ENCODE peak calls at places on chromosomes 6 and 20, in ten cellular contexts. D is MM.1S, Z is stomach, B is adrenal gland, X is choroid plexus epithelial cell, G is coronary artery, J is upper lobe of right lung, K is fibroblast of lung, M is cardiac muscle cell, Q is A549. I is an unnamed sample.

GRCh38 chr6:160510199-160510598 is 153.9 kb downstream of the LPA start:
- DNase-seq in G (no peak), D (no peak), Z (no peak), M (peak), Q (no peak), J (no peak), K (peak), B (no peak), X (peak), I (no peak)

GRCh38 chr6:99393366-99393697 is 663 bp downstream of the COQ3 start:
- DNase-seq in M (no peak), Z (no peak), K (no peak), D (no peak), Q (no peak), J (no peak), G (no peak), B (no peak), X (peak), I (no peak)

GRCh38 chr6:169250660-169251059 is 3.0 kb downstream of the THBS2 start:
- DNase-seq in Z (peak), M (peak), D (no peak), K (peak), X (peak), Q (peak), J (no peak), G (peak), B (peak), I (no peak)

GRCh38 chr6:149895702-149896310 is 2.1 kb downstream of the RAET1E start:
- DNase-seq in Q (peak), X (peak), K (peak), J (no peak), D (no peak), Z (no peak), G (no peak), B (peak), M (peak), I (no peak)

GRCh38 chr6:15674690-15675386 is 12.0 kb upstream of the DTNBP1 start:
- DNase-seq in D (peak), K (no peak), B (no peak), Q (no peak), X (no peak), J (no peak), M (no peak), G (no peak), Z (no peak), I (peak)

GRCh38 chr20:40754372-40754943 is 65.4 kb upstream of the MAFB start:
- DNase-seq in Z (no peak), M (peak), K (peak), D (no peak), Q (no peak), X (no peak), G (no peak), J (no peak), B (peak), I (no peak)

GRCh38 chr6:42428326-42429041 is 23.2 kb downstream of the TRERF1 start:
- DNase-seq in J (no peak), G (no peak), M (peak), B (peak), Z (no peak), D (no peak), K (peak), X (no peak), Q (no peak), I (no peak)

GRCh38 chr6:121849477-121849876 is 414.0 kb downstream of the GJA1 start:
- DNase-seq in Z (peak), Q (peak), K (peak), X (peak), B (peak), J (no peak), D (peak), M (peak), G (no peak), I (peak)

GRCh38 chr6:158253248-158253647 is 59.0 kb upstream of the TULP4 start:
- DNase-seq in X (no peak), M (no peak), Z (no peak), B (no peak), J (no peak), Q (no peak), G (no peak), D (no peak), K (no peak), I (peak)

GRCh38 chr6:38773338-38773737 is 58.2 kb downstream of the DNAH8 start:
- DNase-seq in D (peak), X (no peak), Q (no peak), Z (no peak), M (peak), J (no peak), K (no peak), G (no peak), B (peak), I (peak)

GRCh38 chr6:16511723-16512584 is 249.3 kb downstream of the ATXN1 start:
- DNase-seq in Z (peak), G (no peak), J (no peak), Q (no peak), B (no peak), M (no peak), D (peak), X (no peak), K (no peak), I (no peak)

GRCh38 chr6:106702451-106703110 is 73.2 kb downstream of the QRSL1 start:
- DNase-seq in Z (peak), X (no peak), K (no peak), Q (no peak), J (no peak), B (no peak), M (no peak), D (no peak), G (no peak), I (no peak)

GRCh38 chr6:70277480-70277879 is 25.4 kb downstream of the COL9A1 start:
- DNase-seq in D (no peak), M (peak), K (peak), Q (no peak), G (no peak), X (peak), Z (no peak), J (no peak), B (no peak), I (no peak)

GRCh38 chr6:61809004-61809595 is 476.9 kb downstream of the KHDRBS2 start:
- DNase-seq in M (peak), X (peak), Z (no peak), J (no peak), Q (peak), B (no peak), G (no peak), D (peak), K (peak), I (no peak)

GRCh38 chr6:36998723-36999466 is 6.6 kb upstream of the FGD2 start:
- DNase-seq in J (no peak), Q (no peak), M (no peak), K (no peak), G (no peak), Z (no peak), D (no peak), X (no peak), B (no peak), I (no peak)

GRCh38 chr6:14852375-14852774 is 393.5 kb upstream of the JARID2 start:
- DNase-seq in X (no peak), B (no peak), Z (no peak), M (no peak), D (no peak), Q (no peak), G (no peak), K (no peak), J (no peak), I (no peak)

GRCh38 chr6:22433745-22434144 is 135.6 kb upstream of the HDGFL1 start:
- DNase-seq in Z (no peak), M (no peak), D (no peak), K (no peak), G (no peak), Q (no peak), X (no peak), B (no peak), J (no peak), I (no peak)

GRCh38 chr6:52641826-52642225 is 29.1 kb upstream of the TMEM14A start:
- DNase-seq in Z (no peak), D (no peak), K (no peak), M (peak), J (no peak), G (no peak), B (no peak), X (no peak), Q (no peak), I (peak)

GRCh38 chr6:1987640-1988039 is 257.8 kb downstream of the GMDS start:
- DNase-seq in G (no peak), Z (no peak), Q (no peak), B (no peak), D (no peak), X (peak), J (no peak), K (peak), M (peak), I (no peak)

GRCh38 chr20:2797136-2797983 is 3.1 kb downstream of the CPXM1 start:
- DNase-seq in K (no peak), X (no peak), G (peak), D (no peak), Z (no peak), Q (no peak), J (no peak), B (no peak), M (no peak), I (no peak)

GRCh38 chr20:2799271-2799670 is 1.2 kb downstream of the CPXM1 start:
- DNase-seq in M (no peak), D (no peak), K (no peak), X (no peak), Z (no peak), J (no peak), G (peak), Q (no peak), B (no peak), I (no peak)

GRCh38 chr20:2799688-2800589 is 488 bp downstream of the CPXM1 start:
- DNase-seq in X (no peak), Q (no peak), B (no peak), G (peak), K (peak), J (no peak), M (peak), D (no peak), Z (no peak), I (peak)

GRCh38 chr20:2798095-2798805 is 2.2 kb downstream of the CPXM1 start:
- DNase-seq in J (no peak), G (peak), Q (no peak), X (no peak), M (no peak), D (no peak), Z (no peak), K (no peak), B (no peak), I (no peak)

GRCh38 chr20:2798814-2799213 is 1.6 kb downstream of the CPXM1 start:
- DNase-seq in M (peak), D (no peak), Z (no peak), Q (no peak), K (no peak), J (no peak), X (peak), B (no peak), G (no peak), I (no peak)
- H3K4me3 ChIP-seq in M (no peak), D (no peak), Z (no peak), Q (no peak), K (no peak), J (no peak), X (no peak), B (no peak), G (no peak), I (no peak)

DNA sequence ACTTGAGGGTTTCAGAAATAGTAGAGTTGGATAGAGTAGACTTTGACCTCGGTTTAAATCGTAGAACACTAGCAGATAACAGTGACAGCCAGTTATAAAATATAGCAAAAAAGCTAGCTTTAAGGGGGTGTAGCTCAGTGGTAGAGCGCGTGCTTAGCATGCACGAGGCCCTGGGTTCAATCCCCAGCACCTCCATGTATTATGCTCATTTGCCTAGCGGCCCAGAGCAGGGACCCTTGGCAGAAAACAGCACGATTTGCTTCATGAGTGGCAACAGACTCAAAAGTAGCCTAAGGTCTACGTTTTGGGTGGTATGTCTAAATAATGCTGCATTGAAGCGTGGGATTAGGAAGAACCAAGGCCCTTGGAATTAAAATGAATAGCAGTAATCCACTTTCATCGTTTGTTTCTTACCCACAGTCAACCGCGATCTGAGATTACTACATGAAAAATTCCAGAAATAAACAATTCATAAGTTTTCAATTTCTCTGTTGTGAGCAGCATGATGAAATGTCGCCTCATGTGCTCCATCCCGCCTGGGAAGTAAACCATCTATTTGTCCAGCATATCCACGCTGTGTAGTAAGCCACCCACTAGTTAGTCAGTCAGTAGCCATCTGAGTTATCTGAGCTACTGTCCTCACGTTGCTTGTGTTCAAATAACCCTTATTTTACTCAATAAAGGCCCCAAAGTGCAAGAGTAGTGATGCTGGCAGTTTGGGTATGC is 184.9 kb downstream of the GPX5 start:
- DNase-seq in Q (peak), G (no peak), Z (no peak), B (no peak), K (peak), J (no peak), D (no peak), M (peak), X (peak), I (no peak)
- H3K4me3 ChIP-seq in Q (peak), G (no peak), Z (no peak), B (no peak), K (no peak), J (no peak), D (no peak), M (no peak), X (no peak), I (no peak)

DNA sequence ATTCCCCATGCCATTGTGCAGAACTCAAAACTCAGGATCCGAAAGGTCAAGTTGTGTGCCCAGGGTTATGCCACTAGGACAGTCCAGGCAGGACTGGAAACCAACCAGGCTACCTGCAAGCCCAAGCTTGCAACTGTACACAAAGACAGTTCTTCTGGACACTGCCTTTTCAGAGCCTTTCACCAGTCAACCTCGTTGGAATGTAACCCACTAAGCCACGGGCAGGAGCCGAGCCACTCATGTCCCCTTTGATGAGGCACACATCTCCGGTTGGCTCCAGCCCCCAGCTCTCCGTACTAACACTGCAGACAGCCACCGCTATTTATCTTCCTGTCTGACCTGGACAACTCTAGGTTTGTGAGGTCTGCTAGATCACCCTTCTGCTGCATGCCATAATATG is 62.5 kb downstream of the BMP7 start:
- DNase-seq in Q (no peak), J (no peak), M (no peak), B (no peak), G (no peak), Z (no peak), X (no peak), D (no peak), K (no peak), I (no peak)
- H3K4me3 ChIP-seq in Q (no peak), J (no peak), M (no peak), B (no peak), G (no peak), Z (no peak), X (no peak), D (no peak), K (no peak), I (no peak)

DNA sequence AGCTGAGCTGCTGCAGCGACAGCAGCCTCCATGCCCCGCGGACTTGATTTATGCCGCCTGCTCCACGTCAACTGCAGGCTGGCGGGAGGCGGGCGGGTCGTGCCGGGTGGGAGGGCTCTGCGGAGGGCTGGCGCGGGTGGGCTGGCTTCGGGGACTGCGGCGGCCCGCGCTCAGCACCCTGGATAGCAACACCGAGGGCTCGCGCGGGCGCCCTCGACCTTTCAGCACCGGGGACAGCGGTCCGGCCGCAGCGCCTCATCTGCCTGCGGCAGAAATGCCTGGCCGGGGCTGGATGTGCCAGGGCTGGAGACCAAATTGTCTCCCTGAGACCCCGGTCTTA is 792 bp downstream of the SNAP25 start:
- DNase-seq in D (peak), B (peak), M (peak), X (peak), K (peak), G (peak), Z (peak), Q (peak), J (peak), I (peak)
- H3K4me3 ChIP-seq in D (no peak), B (peak), M (peak), X (peak), K (peak), G (peak), Z (peak), Q (peak), J (peak), I (peak)

DNA sequence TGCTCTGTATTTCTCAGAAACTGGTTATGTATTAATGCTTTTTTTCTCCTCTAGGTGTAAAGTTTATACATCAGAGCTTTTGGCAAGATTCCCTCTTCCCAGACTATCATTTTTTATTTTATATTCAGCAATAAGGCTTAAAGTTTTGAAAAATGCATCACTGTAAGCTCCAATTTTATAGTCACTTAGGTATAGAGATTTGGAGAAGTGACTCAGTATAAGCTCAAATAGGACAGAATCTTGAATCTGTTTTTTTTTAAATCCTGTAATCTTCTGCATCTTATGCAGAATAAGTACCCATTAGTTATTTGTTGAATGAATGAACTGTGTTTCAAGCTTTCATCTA is 1.0 kb downstream of the NCOA7 start:
- DNase-seq in J (no peak), M (no peak), G (no peak), D (no peak), K (no peak), X (no peak), Q (no peak), B (no peak), Z (no peak), I (no peak)
- H3K4me3 ChIP-seq in J (peak), M (peak), G (peak), D (peak), K (peak), X (peak), Q (peak), B (peak), Z (peak), I (no peak)

GRCh38 chr20:64057628-64058498 is 5.1 kb upstream of the TCEA2 start:
- DNase-seq in Z (peak), D (peak), M (peak), K (peak), Q (peak), J (peak), G (no peak), X (peak), B (peak), I (peak)
- H3K4me3 ChIP-seq in Z (peak), D (no peak), M (no peak), K (no peak), Q (no peak), J (peak), G (peak), X (no peak), B (no peak), I (no peak)

GRCh38 chr6:132400641-132401119 is 595 bp downstream of the MOXD1 start:
- DNase-seq in M (no peak), K (no peak), Q (no peak), B (no peak), D (no peak), Z (no peak), G (no peak), J (no peak), X (no peak), I (no peak)
- H3K4me3 ChIP-seq in M (peak), K (peak), Q (peak), B (peak), D (peak), Z (peak), G (peak), J (peak), X (peak), I (peak)

GRCh38 chr6:110935171-110935570 is 23.3 kb upstream of the GTF3C6 start:
- DNase-seq in M (no peak), Z (no peak), D (no peak), K (no peak), X (no peak), J (no peak), Q (no peak), B (no peak), G (no peak), I (no peak)

GRCh38 chr6:110933913-110934312 is 24.6 kb upstream of the GTF3C6 start:
- DNase-seq in K (no peak), G (no peak), Z (no peak), M (no peak), Q (no peak), D (no peak), B (no peak), J (no peak), X (no peak), I (no peak)

GRCh38 chr6:110938176-110938575 is 20.3 kb upstream of the GTF3C6 start:
- DNase-seq in Z (no peak), D (no peak), J (no peak), K (no peak), G (no peak), Q (no peak), X (no peak), B (no peak), M (no peak), I (no peak)

GRCh38 chr6:110930795-110931194 is 27.7 kb upstream of the GTF3C6 start:
- DNase-seq in X (no peak), K (no peak), G (no peak), Q (no peak), D (no peak), J (no peak), Z (no peak), M (no peak), B (no peak), I (no peak)

GRCh38 chr6:110934499-110934898 is 24.0 kb upstream of the GTF3C6 start:
- DNase-seq in G (no peak), B (no peak), D (no peak), M (no peak), X (no peak), Z (no peak), K (no peak), Q (no peak), J (no peak), I (no peak)
- H3K4me3 ChIP-seq in G (no peak), B (no peak), D (no peak), M (no peak), X (no peak), Z (no peak), K (no peak), Q (no peak), J (no peak), I (no peak)

GRCh38 chr6:47221565-47221964 is 88.1 kb downstream of the TNFRSF21 start:
- DNase-seq in M (no peak), Q (no peak), B (no peak), D (no peak), J (no peak), G (no peak), X (no peak), K (no peak), Z (no peak), I (no peak)
- H3K4me3 ChIP-seq in M (no peak), Q (no peak), B (no peak), D (no peak), J (no peak), G (no peak), X (no peak), K (no peak), Z (no peak), I (no peak)

DNA sequence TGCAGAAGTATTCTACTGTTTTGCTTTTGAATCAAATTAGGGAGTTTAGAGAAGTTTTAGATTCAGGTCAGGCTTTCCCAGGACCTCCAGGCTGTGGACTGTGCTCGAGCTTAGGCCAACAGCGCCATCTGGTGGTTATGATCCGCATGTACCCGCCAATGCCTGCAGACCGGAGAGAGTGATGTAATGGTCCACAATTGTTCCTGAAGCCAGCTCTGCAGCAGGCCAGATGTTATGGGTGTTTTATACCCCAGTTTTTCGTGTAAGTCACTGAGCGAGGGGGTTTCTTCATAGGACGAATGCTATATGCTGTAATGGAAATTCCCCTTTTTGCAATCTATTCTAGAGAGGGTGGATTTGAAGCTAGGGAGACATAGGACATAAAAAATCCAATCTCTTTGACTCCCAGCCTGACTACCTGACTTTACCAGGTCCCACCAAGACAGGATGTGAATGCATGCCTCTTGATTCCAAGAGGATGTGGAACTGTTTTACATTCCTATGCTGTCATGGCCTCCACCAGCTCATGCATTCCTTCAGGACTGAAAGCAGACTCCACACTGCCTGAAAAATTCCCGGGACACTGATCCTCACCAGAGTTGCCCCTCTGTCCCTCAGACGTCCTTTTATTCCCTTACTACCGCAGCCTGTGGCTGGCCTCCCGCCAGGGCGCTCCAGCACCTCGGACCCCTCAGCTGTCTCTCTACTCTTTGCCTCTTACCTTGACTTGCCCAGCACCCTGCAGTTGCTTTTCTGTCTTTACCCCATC is 41.2 kb upstream of the LY86 start:
- DNase-seq in J (peak), M (peak), D (peak), X (peak), K (peak), G (peak), B (peak), Q (peak), Z (peak), I (peak)
- H3K4me3 ChIP-seq in J (peak), M (peak), D (peak), X (peak), K (peak), G (peak), B (peak), Q (peak), Z (peak), I (peak)

I was measured in WERI-Rb-1.